ENCODE peak calls at places on chromosome 4, in four cellular contexts. L is psoas muscle, V is fibroblast of lung, W is sigmoid colon. O is an unnamed sample. For H3K4me1, the result is how much of the 10 kb centered on the place peaks cover.

GRCh38 chr4:121278811-121279368 is 101.9 kb downstream of the QRFPR start:
- DNase-seq in L (no peak), V (peak), W (no peak), O (no peak)

GRCh38 chr4:26273308-26273980 is 47.4 kb upstream of the RBPJ start:
- DNase-seq in L (peak), V (no peak), W (peak), O (no peak)

GRCh38 chr4:173418636-173419035 is 19.7 kb upstream of the SCRG1 start:
- DNase-seq in L (no peak), V (no peak), W (no peak), O (no peak)

GRCh38 chr4:144734522-144734921 is 88.6 kb downstream of the HHIP start:
- DNase-seq in L (no peak), V (peak), W (no peak), O (no peak)

GRCh38 chr4:41189076-41189475 is 25.3 kb downstream of the APBB2 start:
- DNase-seq in L (no peak), V (peak), W (no peak), O (no peak)

GRCh38 chr4:136441629-136442282 is 1090.5 kb downstream of the PCDH18 start:
- DNase-seq in L (no peak), V (no peak), W (no peak), O (no peak)

GRCh38 chr4:184942447-184943425 is 75.6 kb upstream of the HELT start:
- DNase-seq in L (no peak), V (no peak), W (no peak), O (no peak)

GRCh38 chr4:107658400-107659326 is 61.4 kb downstream of the PAPSS1 start:
- DNase-seq in L (no peak), V (no peak), W (no peak), O (no peak)

GRCh38 chr4:40186665-40187014 is 10.2 kb upstream of the RHOH start:
- DNase-seq in L (no peak), V (no peak), W (no peak), O (no peak)

GRCh38 chr4:16448240-16448639 is 222.0 kb upstream of the TAPT1 start:
- DNase-seq in L (no peak), V (no peak), W (no peak), O (no peak)

GRCh38 chr4:136864580-136865185 is 667.6 kb downstream of the PCDH18 start:
- DNase-seq in L (no peak), V (peak), W (no peak), O (no peak)

GRCh38 chr4:116952530-116953108 is 132.8 kb downstream of the TRAM1L1 start:
- DNase-seq in L (no peak), V (no peak), W (no peak), O (no peak)

GRCh38 chr4:23788460-23788859 is 101.4 kb downstream of the PPARGC1A start:
- DNase-seq in L (no peak), V (peak), W (no peak), O (no peak)

GRCh38 chr4:153154010-153154975 is 50.0 kb upstream of the TRIM2 start:
- DNase-seq in L (no peak), V (peak), W (no peak), O (no peak)

GRCh38 chr4:125704726-125705125 is 390.0 kb downstream of the FAT4 start:
- DNase-seq in L (no peak), V (peak), W (no peak), O (no peak)

GRCh38 chr4:88693792-88694191 is 3.8 kb downstream of the NAP1L5 start:
- DNase-seq in L (no peak), V (no peak), W (no peak), O (no peak)

GRCh38 chr4:145171919-145172318 is 8.5 kb downstream of the OTUD4 start:
- DNase-seq in L (no peak), V (no peak), W (no peak), O (no peak)

GRCh38 chr4:123064390-123064789 is 142.0 kb upstream of the NUDT6 start:
- DNase-seq in L (no peak), V (peak), W (no peak), O (no peak)

DNA sequence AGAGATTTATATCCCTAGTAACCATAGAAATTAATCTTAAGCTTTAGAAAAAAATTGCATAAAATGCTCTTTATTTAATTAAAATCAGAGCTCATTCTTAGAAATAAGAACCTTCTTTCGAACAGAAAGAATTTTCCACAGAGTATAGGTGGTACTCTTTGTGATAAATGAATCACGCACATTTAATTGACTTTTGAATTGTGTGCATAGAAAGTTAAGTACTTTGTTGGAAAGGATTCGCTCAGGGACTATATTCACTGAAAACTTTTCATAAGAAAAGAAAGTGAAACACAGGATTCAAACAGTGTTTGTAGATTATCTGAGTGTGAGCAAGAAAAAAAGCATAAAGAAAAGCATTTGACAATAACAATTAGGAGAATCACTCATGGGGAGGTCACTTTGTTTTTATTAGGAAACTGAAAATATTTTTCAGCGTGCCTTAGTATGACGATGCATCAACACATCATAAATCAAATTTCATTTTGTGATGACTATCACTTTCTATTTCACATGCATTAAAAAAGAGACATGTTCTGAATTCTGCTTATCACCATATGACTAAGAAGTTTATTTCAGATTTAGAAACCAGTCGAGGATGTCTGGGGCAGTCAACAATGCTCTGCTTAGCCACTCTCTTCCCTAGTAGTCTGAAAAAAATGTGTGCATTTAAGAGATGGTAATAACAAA is 49.5 kb downstream of the STX18 start:
- DNase-seq in L (no peak), V (peak), W (no peak), O (no peak)
- H3K4me1 ChIP-seq in L (under half), V (under half), W (under half), O (under half)

GRCh38 chr4:142350886-142351285 is 495.2 kb downstream of the INPP4B start:
- DNase-seq in L (no peak), V (no peak), W (no peak), O (no peak)
- H3K4me1 ChIP-seq in L (under half), V (under half), W (under half), O (under half)

DNA sequence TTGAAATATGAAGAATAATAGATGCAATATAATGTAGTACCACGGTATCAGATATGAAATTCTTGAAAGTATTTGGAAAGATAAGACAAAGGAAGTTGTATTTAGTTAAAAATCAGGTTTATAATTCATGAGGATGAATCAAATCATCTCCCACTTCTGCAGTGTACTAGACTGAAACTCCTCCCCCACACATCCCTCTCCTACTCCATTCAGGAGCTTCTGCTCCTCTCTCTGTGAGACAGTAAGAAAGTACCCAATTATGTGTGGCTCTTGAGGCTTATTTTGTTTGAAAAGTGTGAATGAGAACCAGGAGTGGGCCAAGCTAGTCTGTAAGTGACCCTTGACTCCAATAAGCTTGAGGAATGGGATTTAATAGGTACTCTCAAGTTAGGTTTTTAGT is 9.5 kb downstream of the SLAIN2 start:
- DNase-seq in L (no peak), V (no peak), W (no peak), O (no peak)
- H3K4me1 ChIP-seq in L (half or more), V (under half), W (under half), O (under half)

GRCh38 chr4:7901274-7901845 is 38.3 kb downstream of the AFAP1 start:
- DNase-seq in L (no peak), V (peak), W (no peak), O (no peak)

GRCh38 chr4:7903686-7904085 is 36.0 kb downstream of the AFAP1 start:
- DNase-seq in L (no peak), V (peak), W (no peak), O (no peak)

GRCh38 chr4:7902826-7903225 is 36.8 kb downstream of the AFAP1 start:
- DNase-seq in L (no peak), V (peak), W (no peak), O (no peak)

GRCh38 chr4:7900351-7900750 is 39.3 kb downstream of the AFAP1 start:
- DNase-seq in L (no peak), V (no peak), W (no peak), O (no peak)

DNA sequence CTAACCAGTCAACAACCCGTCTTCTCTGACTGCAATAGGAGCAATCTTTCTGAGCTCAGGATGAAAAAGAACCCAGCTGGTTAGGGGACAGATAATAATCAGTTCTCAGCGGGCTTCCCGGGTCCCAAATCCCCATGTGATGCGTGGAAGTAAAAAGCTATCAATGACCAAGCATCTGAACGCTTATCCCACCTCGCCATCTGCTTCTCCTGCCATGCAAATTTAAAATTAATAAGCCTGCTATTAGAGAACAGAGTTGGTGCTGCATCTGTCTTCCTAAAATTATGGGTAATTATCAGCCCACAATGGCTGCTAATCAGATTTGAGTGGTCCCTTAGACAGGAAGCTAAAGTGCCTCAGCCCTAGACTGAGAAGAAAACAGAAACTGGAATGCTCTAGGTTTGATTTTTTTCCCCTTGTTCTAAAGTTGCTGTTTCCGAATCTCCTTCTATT is 37.5 kb downstream of the AFAP1 start:
- DNase-seq in L (no peak), V (no peak), W (no peak), O (no peak)
- H3K4me1 ChIP-seq in L (under half), V (under half), W (half or more), O (under half)

DNA sequence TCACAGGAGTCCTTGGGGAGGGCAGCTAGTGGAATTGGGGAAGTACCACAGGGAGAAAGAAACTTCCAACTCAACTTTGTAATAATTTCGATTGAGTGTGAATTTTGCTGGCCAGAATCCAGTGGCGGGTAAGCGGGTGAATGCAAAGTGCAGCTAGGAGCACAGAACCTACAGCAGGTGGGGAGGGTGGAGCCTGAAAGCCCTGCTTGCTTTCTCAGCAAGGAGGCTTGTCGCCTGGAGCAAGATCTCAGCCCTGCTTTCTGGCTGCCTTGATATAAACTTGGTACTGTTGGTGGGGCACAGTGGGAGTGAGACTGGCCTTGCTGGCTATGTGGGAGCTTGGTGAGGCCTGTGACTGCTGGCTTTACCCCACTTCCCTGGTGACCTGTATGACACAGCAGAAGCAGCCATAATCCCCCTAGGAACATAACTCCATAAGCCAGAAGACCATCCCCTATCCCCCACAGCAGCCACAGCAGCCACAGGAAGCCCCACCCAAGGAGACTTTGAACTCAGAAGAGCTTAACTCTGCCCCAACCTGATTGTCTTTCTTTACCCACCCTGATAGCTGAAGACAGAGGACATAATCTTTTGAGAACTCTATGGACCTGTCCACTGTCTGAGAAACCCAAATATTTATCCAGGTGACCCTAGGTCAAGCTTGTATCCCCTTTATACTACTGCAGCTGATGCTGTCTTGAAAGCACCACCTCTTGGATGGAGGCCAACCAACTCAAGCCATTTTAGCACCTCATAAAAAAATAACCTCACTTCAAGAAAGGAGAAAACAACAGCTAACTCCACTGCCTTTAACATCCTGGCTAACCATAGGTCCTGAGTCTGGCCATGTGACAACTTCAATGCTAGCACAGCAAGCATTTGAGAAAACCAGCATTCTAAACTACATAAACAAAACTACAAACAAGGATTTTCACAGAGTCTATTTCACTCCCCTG is 87.2 kb upstream of the PDE5A start:
- DNase-seq in L (no peak), V (no peak), W (no peak), O (no peak)
- H3K4me1 ChIP-seq in L (under half), V (under half), W (under half), O (under half)

GRCh38 chr4:87053064-87053693 is 118.4 kb downstream of the AFF1 start:
- DNase-seq in L (no peak), V (no peak), W (no peak), O (no peak)
- H3K4me1 ChIP-seq in L (half or more), V (under half), W (half or more), O (under half)

GRCh38 chr4:5824635-5825034 is 68.3 kb downstream of the CRMP1 start:
- DNase-seq in L (no peak), V (peak), W (no peak), O (no peak)

GRCh38 chr4:5821665-5822358 is 71.1 kb downstream of the CRMP1 start:
- DNase-seq in L (no peak), V (no peak), W (no peak), O (no peak)

GRCh38 chr4:5824227-5824626 is 68.7 kb downstream of the CRMP1 start:
- DNase-seq in L (no peak), V (no peak), W (no peak), O (no peak)

GRCh38 chr4:5823542-5824211 is 69.2 kb downstream of the CRMP1 start:
- DNase-seq in L (no peak), V (no peak), W (no peak), O (no peak)

DNA sequence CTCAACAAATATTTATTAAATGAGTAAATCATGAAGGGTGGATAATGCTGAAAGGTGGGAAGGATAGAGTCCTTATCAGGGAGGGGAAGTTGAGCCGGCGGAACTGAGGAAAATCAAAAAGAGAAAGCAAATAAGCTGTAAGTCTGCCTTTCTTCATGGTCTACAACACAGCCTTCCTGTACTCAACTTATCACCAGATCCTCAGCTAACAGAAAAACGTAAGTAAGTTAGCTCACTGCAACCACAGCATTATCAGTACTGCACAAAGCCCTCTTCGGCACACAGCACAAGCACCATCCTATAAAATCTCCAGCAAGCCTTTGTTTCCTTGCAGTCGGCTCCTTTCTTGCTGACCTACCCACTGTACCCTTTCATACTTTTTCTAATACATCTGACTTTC is 70.3 kb downstream of the CRMP1 start:
- DNase-seq in L (no peak), V (no peak), W (no peak), O (no peak)
- H3K4me1 ChIP-seq in L (under half), V (under half), W (under half), O (under half)

GRCh38 chr4:7964890-7965662 is 25.4 kb upstream of the AFAP1 start:
- DNase-seq in L (peak), V (peak), W (peak), O (no peak)

GRCh38 chr4:7967063-7967440 is 27.4 kb upstream of the AFAP1 start:
- DNase-seq in L (no peak), V (no peak), W (no peak), O (no peak)

GRCh38 chr4:7968262-7968896 is 28.7 kb upstream of the AFAP1 start:
- DNase-seq in L (no peak), V (no peak), W (no peak), O (no peak)

GRCh38 chr4:7966281-7967062 is 26.8 kb upstream of the AFAP1 start:
- DNase-seq in L (no peak), V (no peak), W (no peak), O (no peak)

GRCh38 chr4:7967501-7968261 is 28.0 kb upstream of the AFAP1 start:
- DNase-seq in L (no peak), V (peak), W (no peak), O (no peak)
- H3K4me1 ChIP-seq in L (under half), V (under half), W (under half), O (under half)

O was measured in upper lobe of right lung.